ENCODE peak calls at places on chromosomes 6 and 20, in six cellular contexts. One of them, this sample, is unnamed.

GRCh38 chr6:132995432-132995831 is 181.1 kb downstream of the RPS12 start:
- DNase-seq in CD8-positive, alpha-beta memory T cell: no peak
- DNase-seq in heart right ventricle: no peak
- DNase-seq in cardiac fibroblast: no peak
- DNase-seq in brain microvascular endothelial cell: no peak
- DNase-seq in ovary: no peak
- DNase-seq in this sample: no peak

GRCh38 chr6:8229913-8230312 is 127.6 kb upstream of the EEF1E1 start:
- DNase-seq in CD8-positive, alpha-beta memory T cell: no peak
- DNase-seq in heart right ventricle: no peak
- DNase-seq in cardiac fibroblast: no peak
- DNase-seq in brain microvascular endothelial cell: no peak
- DNase-seq in ovary: no peak
- DNase-seq in this sample: no peak

GRCh38 chr20:42567409-42567808 is 622.3 kb downstream of the PTPRT start:
- DNase-seq in CD8-positive, alpha-beta memory T cell: no peak
- DNase-seq in heart right ventricle: no peak
- DNase-seq in cardiac fibroblast: no peak
- DNase-seq in brain microvascular endothelial cell: no peak
- DNase-seq in ovary: no peak
- DNase-seq in this sample: no peak

GRCh38 chr20:50635676-50636600 is 55.4 kb downstream of the RIPOR3 start:
- DNase-seq in CD8-positive, alpha-beta memory T cell: peak
- DNase-seq in heart right ventricle: peak
- DNase-seq in cardiac fibroblast: peak
- DNase-seq in brain microvascular endothelial cell: peak
- DNase-seq in ovary: peak
- DNase-seq in this sample: peak

GRCh38 chr20:17775600-17775999 is 75.8 kb downstream of the BANF2 start:
- DNase-seq in CD8-positive, alpha-beta memory T cell: no peak
- DNase-seq in heart right ventricle: no peak
- DNase-seq in cardiac fibroblast: no peak
- DNase-seq in brain microvascular endothelial cell: no peak
- DNase-seq in ovary: no peak
- DNase-seq in this sample: no peak

GRCh38 chr6:21601932-21602390 is 8.4 kb downstream of the SOX4 start:
- DNase-seq in CD8-positive, alpha-beta memory T cell: no peak
- DNase-seq in heart right ventricle: no peak
- DNase-seq in cardiac fibroblast: no peak
- DNase-seq in brain microvascular endothelial cell: no peak
- DNase-seq in ovary: no peak
- DNase-seq in this sample: no peak

GRCh38 chr6:43627008-43627825 is 1.8 kb downstream of the GTPBP2 start:
- DNase-seq in CD8-positive, alpha-beta memory T cell: no peak
- DNase-seq in heart right ventricle: no peak
- DNase-seq in cardiac fibroblast: peak
- DNase-seq in brain microvascular endothelial cell: peak
- DNase-seq in ovary: peak
- DNase-seq in this sample: peak

GRCh38 chr20:25207960-25208534 is 12.5 kb downstream of the ENTPD6 start:
- DNase-seq in CD8-positive, alpha-beta memory T cell: no peak
- DNase-seq in heart right ventricle: no peak
- DNase-seq in cardiac fibroblast: no peak
- DNase-seq in brain microvascular endothelial cell: peak
- DNase-seq in ovary: no peak
- DNase-seq in this sample: no peak

GRCh38 chr20:32325706-32326506 is 32.2 kb upstream of the ASXL1 start:
- DNase-seq in CD8-positive, alpha-beta memory T cell: no peak
- DNase-seq in heart right ventricle: no peak
- DNase-seq in cardiac fibroblast: peak
- DNase-seq in brain microvascular endothelial cell: peak
- DNase-seq in ovary: no peak
- DNase-seq in this sample: no peak

GRCh38 chr6:136723780-136724179 is 68.5 kb downstream of the MAP3K5 start:
- DNase-seq in CD8-positive, alpha-beta memory T cell: peak
- DNase-seq in heart right ventricle: no peak
- DNase-seq in cardiac fibroblast: no peak
- DNase-seq in brain microvascular endothelial cell: no peak
- DNase-seq in ovary: no peak
- DNase-seq in this sample: no peak

GRCh38 chr6:154347981-154348380 is 8.6 kb downstream of the IPCEF1 start:
- DNase-seq in CD8-positive, alpha-beta memory T cell: no peak
- DNase-seq in heart right ventricle: no peak
- DNase-seq in cardiac fibroblast: no peak
- DNase-seq in brain microvascular endothelial cell: no peak
- DNase-seq in ovary: no peak
- DNase-seq in this sample: no peak

GRCh38 chr6:39880521-39881048 is 53.7 kb downstream of the MOCS1 start:
- DNase-seq in CD8-positive, alpha-beta memory T cell: no peak
- DNase-seq in heart right ventricle: no peak
- DNase-seq in cardiac fibroblast: no peak
- DNase-seq in brain microvascular endothelial cell: no peak
- DNase-seq in ovary: no peak
- DNase-seq in this sample: no peak

GRCh38 chr6:117404548-117404947 is 21.2 kb downstream of the ROS1 start:
- DNase-seq in CD8-positive, alpha-beta memory T cell: no peak
- DNase-seq in heart right ventricle: no peak
- DNase-seq in cardiac fibroblast: peak
- DNase-seq in brain microvascular endothelial cell: peak
- DNase-seq in ovary: no peak
- DNase-seq in this sample: no peak

GRCh38 chr6:373031-373430 is 18.5 kb upstream of the IRF4 start:
- DNase-seq in CD8-positive, alpha-beta memory T cell: no peak
- DNase-seq in heart right ventricle: no peak
- DNase-seq in cardiac fibroblast: no peak
- DNase-seq in brain microvascular endothelial cell: no peak
- DNase-seq in ovary: no peak
- DNase-seq in this sample: no peak

GRCh38 chr20:9518776-9519175 is 4.4 kb downstream of the LAMP5 start:
- DNase-seq in CD8-positive, alpha-beta memory T cell: no peak
- DNase-seq in heart right ventricle: no peak
- DNase-seq in cardiac fibroblast: no peak
- DNase-seq in brain microvascular endothelial cell: no peak
- DNase-seq in ovary: no peak
- DNase-seq in this sample: no peak

GRCh38 chr20:9515761-9516657 is 1.6 kb downstream of the LAMP5 start:
- DNase-seq in CD8-positive, alpha-beta memory T cell: no peak
- DNase-seq in heart right ventricle: no peak
- DNase-seq in cardiac fibroblast: peak
- DNase-seq in brain microvascular endothelial cell: no peak
- DNase-seq in ovary: no peak
- DNase-seq in this sample: no peak

GRCh38 chr20:9515211-9515580 is 806 bp downstream of the LAMP5 start:
- DNase-seq in CD8-positive, alpha-beta memory T cell: no peak
- DNase-seq in heart right ventricle: no peak
- DNase-seq in cardiac fibroblast: no peak
- DNase-seq in brain microvascular endothelial cell: no peak
- DNase-seq in ovary: no peak
- DNase-seq in this sample: no peak

GRCh38 chr20:9516658-9516987 is 2.2 kb downstream of the LAMP5 start:
- DNase-seq in CD8-positive, alpha-beta memory T cell: no peak
- DNase-seq in heart right ventricle: no peak
- DNase-seq in cardiac fibroblast: no peak
- DNase-seq in brain microvascular endothelial cell: no peak
- DNase-seq in ovary: no peak
- DNase-seq in this sample: no peak

DNA sequence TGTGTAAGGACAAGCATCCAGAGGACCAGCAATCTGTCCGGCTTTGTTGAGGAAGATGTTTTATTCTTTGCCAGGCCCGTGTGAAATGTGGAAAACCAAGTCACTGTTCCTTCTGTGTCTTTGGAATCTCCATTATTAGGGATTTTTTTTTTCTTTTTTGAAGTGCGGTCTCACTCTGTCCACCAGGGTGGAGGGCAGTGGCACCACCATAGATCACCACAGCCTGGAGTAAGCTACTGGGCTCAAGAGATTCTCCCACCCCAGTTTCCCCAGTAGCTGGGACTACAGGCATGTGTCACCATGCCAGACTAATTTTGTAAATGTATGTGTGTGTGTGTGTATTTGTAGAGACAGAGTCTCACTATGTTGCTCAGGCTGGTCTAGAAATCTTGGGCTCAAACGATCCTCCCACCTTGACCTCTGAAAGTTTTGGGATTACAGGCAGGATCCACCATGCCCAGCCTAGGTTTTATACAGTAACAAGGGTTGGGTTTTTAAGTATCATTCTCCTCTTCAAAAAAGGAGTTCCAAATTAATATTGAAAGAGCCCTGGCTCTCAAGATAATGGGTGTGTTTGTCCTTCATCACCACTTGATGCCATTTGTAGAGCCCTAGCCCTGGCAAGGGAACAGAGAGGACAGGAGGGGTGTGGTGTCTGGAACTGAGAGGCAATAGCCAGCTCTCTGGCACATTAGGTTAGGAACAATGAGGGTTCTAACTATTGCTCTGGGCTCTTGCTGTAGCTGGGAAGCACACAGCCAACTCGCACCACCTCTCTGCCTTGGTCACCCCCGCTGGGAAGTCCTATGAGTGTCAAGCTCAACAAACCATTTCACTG is 3.1 kb downstream of the LAMP5 start:
- DNase-seq in CD8-positive, alpha-beta memory T cell: no peak
- DNase-seq in heart right ventricle: no peak
- DNase-seq in cardiac fibroblast: no peak
- DNase-seq in brain microvascular endothelial cell: no peak
- DNase-seq in ovary: no peak
- DNase-seq in this sample: no peak
- H3K4me3 ChIP-seq in CD8-positive, alpha-beta memory T cell: no peak
- H3K4me3 ChIP-seq in heart right ventricle: no peak
- H3K4me3 ChIP-seq in cardiac fibroblast: no peak
- H3K4me3 ChIP-seq in brain microvascular endothelial cell: no peak
- H3K4me3 ChIP-seq in ovary: no peak
- H3K4me3 ChIP-seq in this sample: no peak

DNA sequence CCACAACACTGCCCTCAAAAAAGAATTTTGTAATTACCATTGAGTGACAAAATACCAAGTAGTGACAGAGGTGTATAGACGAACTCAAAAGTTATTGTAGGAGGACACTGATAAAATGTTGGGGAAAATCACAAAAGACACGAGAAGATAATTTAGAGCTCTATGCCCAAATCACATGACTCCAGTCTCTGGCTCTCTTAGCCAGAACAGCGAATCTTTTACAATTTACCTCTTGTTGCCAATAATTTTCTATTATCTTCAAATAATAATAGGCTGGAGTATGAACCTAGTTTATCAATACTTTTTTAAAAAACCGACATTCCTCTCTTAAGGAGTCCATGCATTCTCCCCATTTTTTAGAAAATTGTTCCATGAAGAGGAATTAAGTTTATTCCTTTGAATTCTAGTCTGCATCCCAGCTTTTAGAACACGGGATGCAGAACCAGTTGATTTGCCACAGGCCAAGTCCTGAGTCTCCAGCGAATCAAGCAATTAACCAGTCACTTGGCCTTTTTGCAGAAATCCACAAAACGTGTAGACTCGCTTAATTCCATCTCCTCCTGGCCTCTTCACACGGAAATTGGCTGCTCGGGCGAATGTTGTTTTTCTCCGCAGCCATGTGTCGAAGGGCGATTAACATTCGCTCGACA is 507 bp upstream of the RIPPLY2 start:
- DNase-seq in CD8-positive, alpha-beta memory T cell: no peak
- DNase-seq in heart right ventricle: no peak
- DNase-seq in cardiac fibroblast: no peak
- DNase-seq in brain microvascular endothelial cell: no peak
- DNase-seq in ovary: no peak
- DNase-seq in this sample: no peak
- H3K4me3 ChIP-seq in CD8-positive, alpha-beta memory T cell: no peak
- H3K4me3 ChIP-seq in heart right ventricle: peak
- H3K4me3 ChIP-seq in cardiac fibroblast: peak
- H3K4me3 ChIP-seq in brain microvascular endothelial cell: peak
- H3K4me3 ChIP-seq in ovary: peak
- H3K4me3 ChIP-seq in this sample: peak

GRCh38 chr6:42552380-42552779 is 11.4 kb upstream of the UBR2 start:
- DNase-seq in CD8-positive, alpha-beta memory T cell: no peak
- DNase-seq in heart right ventricle: no peak
- DNase-seq in cardiac fibroblast: no peak
- DNase-seq in brain microvascular endothelial cell: no peak
- DNase-seq in ovary: no peak
- DNase-seq in this sample: no peak

GRCh38 chr6:42545226-42545773 is 18.5 kb upstream of the UBR2 start:
- DNase-seq in CD8-positive, alpha-beta memory T cell: no peak
- DNase-seq in heart right ventricle: no peak
- DNase-seq in cardiac fibroblast: no peak
- DNase-seq in brain microvascular endothelial cell: no peak
- DNase-seq in ovary: no peak
- DNase-seq in this sample: no peak

GRCh38 chr6:42551202-42551601 is 12.6 kb upstream of the UBR2 start:
- DNase-seq in CD8-positive, alpha-beta memory T cell: no peak
- DNase-seq in heart right ventricle: no peak
- DNase-seq in cardiac fibroblast: no peak
- DNase-seq in brain microvascular endothelial cell: no peak
- DNase-seq in ovary: no peak
- DNase-seq in this sample: no peak

GRCh38 chr6:42550277-42550676 is 13.6 kb upstream of the UBR2 start:
- DNase-seq in CD8-positive, alpha-beta memory T cell: no peak
- DNase-seq in heart right ventricle: no peak
- DNase-seq in cardiac fibroblast: no peak
- DNase-seq in brain microvascular endothelial cell: no peak
- DNase-seq in ovary: no peak
- DNase-seq in this sample: no peak

GRCh38 chr6:42547407-42548329 is 16.2 kb upstream of the UBR2 start:
- DNase-seq in CD8-positive, alpha-beta memory T cell: peak
- DNase-seq in heart right ventricle: peak
- DNase-seq in cardiac fibroblast: peak
- DNase-seq in brain microvascular endothelial cell: peak
- DNase-seq in ovary: peak
- DNase-seq in this sample: peak
- H3K4me3 ChIP-seq in CD8-positive, alpha-beta memory T cell: peak
- H3K4me3 ChIP-seq in heart right ventricle: peak
- H3K4me3 ChIP-seq in cardiac fibroblast: peak
- H3K4me3 ChIP-seq in brain microvascular endothelial cell: peak
- H3K4me3 ChIP-seq in ovary: peak
- H3K4me3 ChIP-seq in this sample: peak

GRCh38 chr20:35277127-35277526 is 795 bp downstream of the MMP24OS start:
- DNase-seq in CD8-positive, alpha-beta memory T cell: no peak
- DNase-seq in heart right ventricle: no peak
- DNase-seq in cardiac fibroblast: no peak
- DNase-seq in brain microvascular endothelial cell: no peak
- DNase-seq in ovary: no peak
- DNase-seq in this sample: no peak

GRCh38 chr20:35274172-35275092 is 3.5 kb downstream of the MMP24OS start:
- DNase-seq in CD8-positive, alpha-beta memory T cell: no peak
- DNase-seq in heart right ventricle: no peak
- DNase-seq in cardiac fibroblast: no peak
- DNase-seq in brain microvascular endothelial cell: no peak
- DNase-seq in ovary: no peak
- DNase-seq in this sample: no peak

GRCh38 chr20:35277531-35278395 is at the start of gene MMP24OS:
- DNase-seq in CD8-positive, alpha-beta memory T cell: peak
- DNase-seq in heart right ventricle: peak
- DNase-seq in cardiac fibroblast: peak
- DNase-seq in brain microvascular endothelial cell: peak
- DNase-seq in ovary: peak
- DNase-seq in this sample: peak

GRCh38 chr20:35275741-35276251 is 2.1 kb downstream of the MMP24OS start:
- DNase-seq in CD8-positive, alpha-beta memory T cell: no peak
- DNase-seq in heart right ventricle: no peak
- DNase-seq in cardiac fibroblast: no peak
- DNase-seq in brain microvascular endothelial cell: no peak
- DNase-seq in ovary: no peak
- DNase-seq in this sample: no peak

GRCh38 chr20:35276408-35276807 is 1.5 kb downstream of the MMP24OS start:
- DNase-seq in CD8-positive, alpha-beta memory T cell: no peak
- DNase-seq in heart right ventricle: no peak
- DNase-seq in cardiac fibroblast: no peak
- DNase-seq in brain microvascular endothelial cell: no peak
- DNase-seq in ovary: no peak
- DNase-seq in this sample: no peak
- H3K4me3 ChIP-seq in CD8-positive, alpha-beta memory T cell: peak
- H3K4me3 ChIP-seq in heart right ventricle: peak
- H3K4me3 ChIP-seq in cardiac fibroblast: peak
- H3K4me3 ChIP-seq in brain microvascular endothelial cell: peak
- H3K4me3 ChIP-seq in ovary: no peak
- H3K4me3 ChIP-seq in this sample: no peak

This sample was measured in right cardiac atrium.